ENCODE peak calls at places on chromosomes 5 and 9, in seven cellular contexts. S is fibroblast of the aortic adventitia, F is sigmoid colon, T is neural progenitor cell, Q is foreskin keratinocyte, P is RWPE1, N is BJ. E is an unnamed sample.

GRCh38 chr9:115507148-115507547 is 389.2 kb upstream of the TNC start:
- DNase-seq in T (no peak), S (no peak), N (no peak), P (no peak), F (no peak), Q (no peak), E (no peak)

GRCh38 chr9:18910435-18910834 is 122.6 kb downstream of the SAXO1 start:
- DNase-seq in S (no peak), T (no peak), Q (no peak), N (no peak), F (no peak), P (no peak), E (no peak)

GRCh38 chr5:58548104-58548503 is 34.8 kb upstream of the RAB3C start:
- DNase-seq in Q (no peak), N (no peak), T (no peak), F (no peak), S (no peak), P (no peak), E (no peak)

GRCh38 chr5:103178167-103178566 is 58.1 kb downstream of the PPIP5K2 start:
- DNase-seq in T (no peak), P (peak; percentile 4), Q (no peak), F (no peak), S (no peak), N (no peak), E (no peak)

GRCh38 chr5:61603211-61603908 is 271.3 kb downstream of the ZSWIM6 start:
- DNase-seq in P (no peak), Q (no peak), S (peak; percentile 9), T (no peak), F (no peak), N (no peak), E (no peak)

GRCh38 chr5:22577006-22577405 is 276.1 kb downstream of the CDH12 start:
- DNase-seq in F (no peak), T (no peak), N (no peak), S (no peak), Q (no peak), P (no peak), E (no peak)

GRCh38 chr5:34914671-34915138 is 599 bp downstream of the RAD1 start:
- DNase-seq in P (no peak), Q (peak; percentile 20), F (peak; percentile 69), T (no peak), N (no peak), S (peak; percentile 39), E (no peak)

GRCh38 chr5:88368201-88368600 is 99.6 kb upstream of the TMEM161B start:
- DNase-seq in Q (no peak), F (no peak), N (no peak), T (no peak), P (no peak), S (no peak), E (no peak)

GRCh38 chr9:108516391-108516790 is 339.4 kb downstream of the ACTL7B start:
- DNase-seq in P (no peak), Q (no peak), F (no peak), T (no peak), N (no peak), S (no peak), E (no peak)

GRCh38 chr5:149282027-149282965 is 10.6 kb downstream of the AFAP1L1 start:
- DNase-seq in Q (no peak), S (no peak), F (no peak), N (no peak), P (no peak), T (no peak), E (no peak)

GRCh38 chr9:101458955-101459631 is 23.5 kb upstream of the ALDOB start:
- DNase-seq in P (peak; percentile 85), Q (peak; percentile 69), S (peak; percentile 86), F (no peak), N (peak; percentile 31), T (peak; percentile 75), E (no peak)

GRCh38 chr9:34654317-34655083 is 2.5 kb downstream of the IL11RA start:
- DNase-seq in Q (no peak), P (no peak), S (peak; percentile 93), T (no peak), F (peak; percentile 95), N (no peak), E (peak; percentile 79)

GRCh38 chr9:93096811-93097382 is 880 bp downstream of the CARD19 start:
- DNase-seq in P (no peak), Q (no peak), F (peak; percentile 69), N (no peak), S (no peak), T (no peak), E (peak; percentile 73)

GRCh38 chr5:78916044-78916443 is 69.1 kb downstream of the ARSB start:
- DNase-seq in T (no peak), N (no peak), F (no peak), P (no peak), Q (no peak), S (no peak), E (no peak)

GRCh38 chr9:137423001-137423809 is at the start of the genes EXD3 and NOXA1:
- DNase-seq in P (peak; percentile 98), F (peak; percentile 96), Q (peak; percentile 73), N (peak; percentile 19), T (peak; percentile 98), S (peak; percentile 89), E (peak; percentile 96)

GRCh38 chr5:74641778-74642542 is 1.4 kb upstream of the ENC1 start:
- DNase-seq in P (peak; percentile 57), Q (peak; percentile 81), T (peak; percentile 55), N (no peak), S (peak; percentile 89), F (no peak), E (no peak)

GRCh38 chr5:37722236-37723146 is 117.3 kb downstream of the GDNF start:
- DNase-seq in S (peak; percentile 88), P (peak; percentile 58), T (no peak), F (no peak), N (peak; percentile 81), Q (peak; percentile 94), E (no peak)

GRCh38 chr5:151757233-151758140 is 944 bp downstream of the ATOX1 start:
- DNase-seq in S (no peak), T (no peak), N (no peak), Q (peak; percentile 36), P (peak; percentile 40), F (no peak), E (no peak)

GRCh38 chr5:174294891-174295620 is 249.6 kb downstream of the NSG2 start:
- DNase-seq in N (no peak), Q (no peak), S (no peak), T (no peak), P (no peak), F (no peak), E (no peak)

GRCh38 chr9:15021146-15021545 is 110.9 kb upstream of the FREM1 start:
- DNase-seq in P (no peak), T (no peak), N (no peak), S (no peak), F (no peak), Q (no peak), E (no peak)

GRCh38 chr9:99366601-99367000 is 144.5 kb downstream of the SEC61B start:
- DNase-seq in N (no peak), P (no peak), T (no peak), F (no peak), S (no peak), Q (no peak), E (no peak)

GRCh38 chr5:82465235-82465634 is 187.1 kb upstream of the RPS23 start:
- DNase-seq in Q (no peak), F (no peak), P (no peak), T (no peak), S (peak; percentile 11), N (no peak), E (no peak)

GRCh38 chr9:86175743-86176456 is 76.5 kb upstream of the GOLM1 start:
- DNase-seq in S (no peak), Q (peak; percentile 22), T (no peak), P (peak; percentile 45), F (no peak), N (no peak), E (no peak)

GRCh38 chr5:126492939-126493338 is 69.7 kb downstream of the GRAMD2B start:
- DNase-seq in Q (no peak), N (no peak), S (no peak), P (no peak), F (no peak), T (no peak), E (no peak)
- TF ChIP-seq CTCF in Q (peak; percentile 57), N (no peak), S (peak; percentile 22), P (no peak), F (peak; percentile 9), T (peak; percentile 22), E (peak; percentile 41)

DNA sequence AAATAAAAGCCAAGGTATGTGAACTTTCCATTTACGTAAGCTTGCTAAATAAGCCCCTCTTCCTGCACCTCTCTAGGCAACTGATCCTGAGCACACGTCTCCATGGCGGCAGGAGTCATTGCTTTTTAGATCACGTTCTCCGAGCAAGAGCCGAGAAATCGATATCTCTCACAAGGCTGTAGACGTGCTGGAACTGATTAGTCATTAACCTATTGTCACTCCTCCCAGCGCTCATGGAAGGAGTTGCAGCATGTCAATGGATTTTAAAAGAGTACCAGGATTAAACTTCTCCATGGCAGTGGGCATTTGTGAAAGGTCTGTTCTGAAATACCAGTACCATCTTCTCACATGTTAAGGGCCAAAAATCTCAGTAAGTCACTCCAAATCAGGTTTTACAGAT is 4.7 kb upstream of the ADCY2 start:
- DNase-seq in P (no peak), N (no peak), Q (no peak), T (peak; percentile 54), S (no peak), F (no peak), E (no peak)
- TF ChIP-seq CTCF in P (no peak), N (no peak), Q (no peak), T (peak; percentile 36), S (no peak), F (no peak), E (peak; percentile 15)

GRCh38 chr9:95506692-95507455 is 9.9 kb downstream of the PTCH1 start:
- DNase-seq in T (peak; percentile 68), S (no peak), N (no peak), F (peak; percentile 77), P (peak; percentile 62), Q (peak; percentile 79), E (no peak)

GRCh38 chr9:95505072-95505471 is 11.7 kb downstream of the PTCH1 start:
- DNase-seq in N (no peak), S (no peak), T (peak; percentile 39), F (no peak), Q (no peak), P (no peak), E (no peak)

GRCh38 chr9:95505676-95506437 is 10.9 kb downstream of the PTCH1 start:
- DNase-seq in Q (peak; percentile 33), F (peak; percentile 80), N (no peak), S (peak; percentile 65), P (peak; percentile 82), T (peak; percentile 93), E (no peak)

GRCh38 chr9:95507456-95508241 is 9.1 kb downstream of the PTCH1 start:
- DNase-seq in Q (peak; percentile 89), F (peak; percentile 78), P (peak; percentile 74), S (peak; percentile 81), T (peak; percentile 62), N (no peak), E (no peak)

GRCh38 chr9:95506438-95506691 is 10.4 kb downstream of the PTCH1 start:
- DNase-seq in Q (no peak), N (no peak), T (no peak), S (peak; percentile 45), F (no peak), P (no peak), E (no peak)
- TF ChIP-seq CTCF in Q (no peak), N (no peak), T (no peak), S (no peak), F (no peak), P (no peak), E (no peak)

DNA sequence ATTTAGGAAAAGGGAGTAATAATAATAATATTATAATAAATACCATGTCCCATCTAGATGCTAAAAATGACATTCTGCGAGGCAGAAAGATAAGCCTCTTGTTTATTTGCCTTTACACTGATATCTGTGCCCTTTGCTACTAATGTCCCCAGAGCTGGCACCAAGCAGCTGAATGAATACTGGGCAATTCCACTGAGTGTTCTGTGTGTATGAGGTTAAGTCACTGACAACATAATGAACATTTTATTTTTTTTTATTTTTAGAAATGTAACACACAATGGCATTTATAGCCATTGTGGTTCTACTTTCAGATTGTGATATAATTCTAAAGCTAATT is 89.7 kb downstream of the RGS7BP start:
- DNase-seq in F (no peak), T (no peak), Q (no peak), N (no peak), S (no peak), P (no peak), E (no peak)
- TF ChIP-seq CTCF in F (no peak), T (no peak), Q (no peak), N (no peak), S (no peak), P (no peak), E (no peak)

E was measured in chondrocyte.